ENCODE peak calls at places on chromosomes 11 and 22, in six cellular contexts. R is GM12878, E is HepG2, Q is K562, Y is GM12891, X is H1. F is an unnamed sample.

GRCh38 chr22:50576070-50576469 is 2.2 kb downstream of the CPT1B start:
- DNase-seq in R (no peak), E (peak), Q (peak), Y (no peak), X (no peak), F (no peak)

GRCh38 chr22:44166448-44166847 is 14.3 kb upstream of the PARVG start:
- DNase-seq in R (no peak), E (no peak), Q (no peak), Y (no peak), X (no peak), F (no peak)

GRCh38 chr11:126968915-126969314 is 31.7 kb downstream of the KIRREL3 start:
- DNase-seq in R (no peak), E (no peak), Q (no peak), Y (no peak), X (peak), F (no peak)

GRCh38 chr11:102757823-102758549 is 22.4 kb downstream of the MMP10 start:
- DNase-seq in R (no peak), E (no peak), Q (no peak), Y (no peak), X (no peak), F (no peak)

GRCh38 chr11:1652442-1652777 is 22.8 kb downstream of the KRTAP5-5 start:
- DNase-seq in R (no peak), E (no peak), Q (no peak), Y (no peak), X (no peak), F (no peak)

GRCh38 chr11:107898270-107898669 is 30.0 kb upstream of the RAB39A start:
- DNase-seq in R (peak), E (peak), Q (peak), Y (no peak), X (no peak), F (no peak)

GRCh38 chr11:119545978-119546915 is 123.3 kb upstream of the THY1 start:
- DNase-seq in R (no peak), E (no peak), Q (no peak), Y (no peak), X (no peak), F (no peak)

GRCh38 chr11:26127336-26127735 is 204.6 kb upstream of the ANO3 start:
- DNase-seq in R (no peak), E (no peak), Q (no peak), Y (no peak), X (no peak), F (no peak)

GRCh38 chr11:57834852-57835251 is 73.2 kb downstream of the CTNND1 start:
- DNase-seq in R (no peak), E (no peak), Q (no peak), Y (no peak), X (no peak), F (no peak)

GRCh38 chr11:6576471-6577373 is 26.7 kb downstream of the RRP8 start:
- DNase-seq in R (no peak), E (no peak), Q (no peak), Y (no peak), X (no peak), F (no peak)

GRCh38 chr11:71103266-71103665 is 149.1 kb downstream of the SHANK2 start:
- DNase-seq in R (no peak), E (no peak), Q (no peak), Y (no peak), X (no peak), F (no peak)

GRCh38 chr22:41974691-41975290 is 5.5 kb downstream of the SEPTIN3 start:
- DNase-seq in R (no peak), E (no peak), Q (no peak), Y (no peak), X (no peak), F (no peak)

GRCh38 chr22:42316988-42317387 is 46.5 kb upstream of the TCF20 start:
- DNase-seq in R (no peak), E (no peak), Q (peak), Y (no peak), X (no peak), F (no peak)

GRCh38 chr11:46679252-46680163 is 20.9 kb downstream of the ARHGAP1 start:
- DNase-seq in R (no peak), E (no peak), Q (no peak), Y (no peak), X (no peak), F (no peak)

GRCh38 chr22:32700186-32700882 is 101.2 kb upstream of the TIMP3 start:
- DNase-seq in R (no peak), E (peak), Q (no peak), Y (no peak), X (no peak), F (no peak)

GRCh38 chr11:282630-283360 is 4.6 kb downstream of the NLRP6 start:
- DNase-seq in R (no peak), E (no peak), Q (no peak), Y (no peak), X (no peak), F (peak)

GRCh38 chr22:50483977-50484853 is 2.4 kb upstream of the MIOX start:
- DNase-seq in R (no peak), E (no peak), Q (no peak), Y (no peak), X (no peak), F (no peak)

GRCh38 chr11:82738116-82738515 is 4.5 kb upstream of the FAM181B start:
- DNase-seq in R (no peak), E (no peak), Q (no peak), Y (no peak), X (no peak), F (no peak)

GRCh38 chr11:46120361-46120710 is 918 bp downstream of the PHF21A start:
- DNase-seq in R (no peak), E (no peak), Q (peak), Y (no peak), X (no peak), F (no peak)

GRCh38 chr11:9089061-9089460 is 2.3 kb downstream of the SCUBE2 start:
- DNase-seq in R (no peak), E (no peak), Q (no peak), Y (no peak), X (no peak), F (no peak)

GRCh38 chr22:18991138-18991432 is 55.0 kb upstream of the PRODH start:
- DNase-seq in R (no peak), E (no peak), Q (no peak), Y (no peak), X (no peak), F (no peak)

GRCh38 chr11:107116358-107116757 is 98.1 kb upstream of the GUCY1A2 start:
- DNase-seq in R (no peak), E (no peak), Q (no peak), Y (no peak), X (no peak), F (no peak)

GRCh38 chr11:70247042-70247709 is 23.3 kb upstream of the PPFIA1 start:
- DNase-seq in R (no peak), E (no peak), Q (no peak), Y (no peak), X (no peak), F (no peak)

DNA sequence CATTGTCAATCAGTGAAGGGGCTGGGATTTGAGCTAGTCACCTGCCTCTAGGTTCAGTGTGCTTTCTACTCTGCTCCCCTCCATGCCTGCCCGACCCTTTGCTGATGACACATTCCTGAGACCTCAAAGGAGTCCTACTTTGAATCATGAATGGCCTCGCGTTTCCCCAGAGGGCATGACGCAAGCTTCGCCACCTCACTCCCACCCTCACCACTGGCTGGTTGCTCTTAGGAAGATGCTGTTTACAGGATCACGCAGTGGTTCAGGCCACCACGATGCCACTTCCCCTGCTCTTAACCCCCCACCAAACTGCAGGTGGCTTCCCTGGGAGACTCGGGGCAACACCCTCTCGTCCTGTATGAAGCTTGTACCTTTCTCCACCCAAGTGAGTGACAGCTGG is 62.9 kb upstream of the B3GAT1 start:
- DNase-seq in R (no peak), E (no peak), Q (no peak), Y (no peak), X (no peak), F (no peak)
- TF ChIP-seq POLR2A in R (no peak), E (no peak), Q (no peak), Y (no peak), X (no peak), F (no peak)

DNA sequence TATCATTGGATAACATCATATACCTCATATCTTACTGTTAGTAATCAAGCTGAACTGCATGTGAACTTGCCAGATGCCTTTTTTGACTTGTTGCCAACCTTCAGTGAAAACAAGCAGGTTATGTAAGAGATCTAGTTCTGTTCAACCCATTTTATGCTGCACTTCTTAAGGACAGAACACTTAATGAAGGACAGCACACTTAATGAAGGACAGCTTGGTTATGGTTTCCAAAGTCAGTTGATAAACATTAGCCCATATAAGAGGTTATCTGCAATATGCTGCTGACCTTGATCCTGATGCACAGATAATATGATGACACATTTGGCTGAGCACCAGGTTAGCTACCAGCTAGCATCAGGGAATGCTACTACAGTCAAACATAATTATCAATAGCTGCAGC is 358.7 kb upstream of the PDGFD start:
- DNase-seq in R (no peak), E (peak), Q (no peak), Y (no peak), X (no peak), F (no peak)
- TF ChIP-seq TAF1 in R (no peak), E (no peak), Q (no peak), Y (no peak), X (no peak), F (no peak)

GRCh38 chr11:60924110-60924905 is at the start of gene TMEM132A:
- DNase-seq in R (no peak), E (peak), Q (peak), Y (peak), X (no peak), F (peak)
- TF ChIP-seq POLR2AphosphoS5 in R (no peak), E (no peak), Q (no peak), Y (no peak), X (no peak), F (no peak)

GRCh38 chr11:122101625-122102291 is 14.3 kb downstream of the BLID start:
- DNase-seq in R (no peak), E (peak), Q (no peak), Y (no peak), X (peak), F (no peak)
- TF ChIP-seq POLR2A in R (no peak), E (no peak), Q (no peak), Y (no peak), X (no peak), F (no peak)

DNA sequence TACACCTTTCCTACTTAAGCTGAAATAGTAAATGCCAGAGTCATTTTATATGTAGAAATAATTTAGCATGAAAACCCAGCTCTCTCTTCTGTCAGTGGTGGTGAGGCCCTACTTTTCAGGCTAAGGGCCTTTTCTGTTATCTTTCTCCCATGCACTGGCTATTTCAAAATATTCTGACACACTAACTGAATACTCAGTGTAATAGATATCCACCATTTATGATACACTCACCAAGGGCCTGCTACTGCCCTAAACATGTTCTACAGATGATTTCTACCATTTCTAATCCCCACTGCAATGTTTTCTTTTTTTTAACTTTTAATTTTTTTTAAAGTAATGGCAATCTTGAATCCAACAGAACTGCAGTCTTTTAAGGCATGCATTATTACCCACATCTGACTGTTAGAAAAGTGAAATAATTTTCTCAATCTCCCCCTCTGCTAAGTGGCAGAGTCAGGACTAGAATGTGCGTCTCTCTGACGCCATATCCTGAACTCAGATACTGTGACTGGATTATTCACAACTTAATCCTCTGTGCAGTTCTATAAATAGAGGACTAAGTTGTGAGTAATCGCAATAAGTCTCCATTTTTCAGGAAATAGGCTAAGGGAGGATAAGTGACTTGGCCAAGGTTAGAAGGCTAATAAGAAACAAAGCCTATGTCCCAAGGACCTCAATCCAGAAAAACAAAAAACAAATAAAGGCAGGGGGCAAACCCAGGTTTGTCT is 44.0 kb downstream of the GRAMD1B start:
- DNase-seq in R (no peak), E (no peak), Q (no peak), Y (no peak), X (no peak), F (no peak)
- TF ChIP-seq TAF1 in R (no peak), E (no peak), Q (no peak), Y (no peak), X (no peak), F (no peak)

GRCh38 chr11:69053546-69054396 is 5.0 kb downstream of the TPCN2 start:
- DNase-seq in R (no peak), E (no peak), Q (no peak), Y (no peak), X (no peak), F (no peak)

GRCh38 chr11:69052343-69053168 is 3.8 kb downstream of the TPCN2 start:
- DNase-seq in R (no peak), E (no peak), Q (no peak), Y (no peak), X (no peak), F (no peak)

GRCh38 chr11:69054397-69055211 is 5.9 kb downstream of the TPCN2 start:
- DNase-seq in R (no peak), E (no peak), Q (no peak), Y (no peak), X (no peak), F (no peak)

GRCh38 chr11:69051381-69052342 is 2.9 kb downstream of the TPCN2 start:
- DNase-seq in R (no peak), E (no peak), Q (no peak), Y (no peak), X (no peak), F (no peak)

DNA sequence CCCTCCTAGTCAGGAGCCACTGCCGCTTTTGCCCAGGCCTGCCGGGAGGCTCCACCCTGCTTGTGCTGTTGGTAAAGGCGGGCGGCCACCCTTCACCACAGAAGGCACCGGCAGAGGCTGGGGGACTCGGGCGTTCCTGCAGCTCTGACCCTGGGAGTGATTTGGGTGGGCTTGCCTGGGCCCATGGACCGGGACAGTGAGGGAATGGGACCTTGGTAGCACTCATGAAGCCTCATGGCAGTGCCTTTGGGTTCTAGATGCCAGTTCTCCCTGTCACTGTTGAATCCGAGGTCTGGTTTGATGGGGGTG is 4.4 kb downstream of the TPCN2 start:
- DNase-seq in R (no peak), E (no peak), Q (no peak), Y (no peak), X (no peak), F (no peak)
- TF ChIP-seq POLR2AphosphoS5 in R (no peak), E (no peak), Q (no peak), Y (no peak), X (no peak), F (no peak)

F was measured in GM12892.